ENCODE peak calls at places on chromosome 22, in nine cellular contexts. T is right cardiac atrium, L is cardiac muscle cell, F is aorta, G is pancreas, I is kidney, W is astrocyte, Z is body of pancreas, X is iPS DF 6.9. D is an unnamed sample.

GRCh38 chr22:26170795-26171194 is 1.5 kb downstream of the SEZ6L start:
- DNase-seq in T (peak; percentile 44), L (peak; percentile 85), F (no peak), G (peak; percentile 22), I (no peak), W (no peak), Z (peak; percentile 17), X (no peak), D (no peak)

GRCh38 chr22:18991138-18991432 is 55.0 kb upstream of the PRODH start:
- DNase-seq in T (no peak), L (no peak), F (no peak), G (no peak), I (no peak), W (no peak), Z (no peak), X (no peak), D (no peak)

GRCh38 chr22:25714739-25715138 is 27.2 kb upstream of the MYO18B start:
- DNase-seq in T (no peak), L (no peak), F (no peak), G (no peak), I (no peak), W (no peak), Z (no peak), X (no peak), D (no peak)

GRCh38 chr22:44031111-44031963 is 7.2 kb downstream of the PARVB start:
- DNase-seq in T (no peak), L (no peak), F (no peak), G (no peak), I (no peak), W (no peak), Z (no peak), X (no peak), D (no peak)

GRCh38 chr22:31284241-31284745 is 8.0 kb downstream of the PIK3IP1 start:
- DNase-seq in T (no peak), L (no peak), F (no peak), G (no peak), I (no peak), W (no peak), Z (no peak), X (no peak), D (no peak)

GRCh38 chr22:43126506-43127165 is 16.1 kb downstream of the BIK start:
- DNase-seq in T (no peak), L (no peak), F (no peak), G (no peak), I (peak; percentile 83), W (peak; percentile 80), Z (peak; percentile 43), X (no peak), D (no peak)

GRCh38 chr22:25564320-25564978 is at the start of gene GRK3:
- DNase-seq in T (peak; percentile 88), L (peak; percentile 77), F (peak; percentile 87), G (peak; percentile 66), I (peak; percentile 93), W (peak; percentile 16), Z (peak; percentile 70), X (peak; percentile 31), D (peak; percentile 76)

GRCh38 chr22:45649809-45650208 is 21.8 kb upstream of the ATXN10 start:
- DNase-seq in T (no peak), L (no peak), F (no peak), G (no peak), I (no peak), W (no peak), Z (no peak), X (no peak), D (no peak)

GRCh38 chr22:23072035-23072910 is 2.0 kb downstream of the GNAZ start:
- DNase-seq in T (peak; percentile 27), L (no peak), F (peak; percentile 24), G (no peak), I (peak; percentile 53), W (peak; percentile 19), Z (no peak), X (no peak), D (no peak)

GRCh38 chr22:46695346-46696224 is 42.5 kb downstream of the CERK start:
- DNase-seq in T (peak; percentile 39), L (no peak), F (peak; percentile 40), G (no peak), I (no peak), W (no peak), Z (no peak), X (no peak), D (no peak)

GRCh38 chr22:30423296-30423958 is 2.1 kb upstream of the MTFP1 start:
- DNase-seq in T (no peak), L (peak; percentile 51), F (peak; percentile 74), G (no peak), I (peak; percentile 93), W (no peak), Z (no peak), X (no peak), D (no peak)

GRCh38 chr22:33274214-33274828 is 216.1 kb upstream of the SYN3 start:
- DNase-seq in T (no peak), L (peak; percentile 20), F (no peak), G (no peak), I (no peak), W (no peak), Z (no peak), X (peak; percentile 50), D (no peak)

GRCh38 chr22:43792905-43793304 is 19.2 kb downstream of the EFCAB6 start:
- DNase-seq in T (no peak), L (no peak), F (no peak), G (no peak), I (no peak), W (no peak), Z (no peak), X (no peak), D (no peak)

GRCh38 chr22:19132693-19133400 is 1.7 kb downstream of the TSSK2 start:
- DNase-seq in T (no peak), L (no peak), F (no peak), G (no peak), I (peak; percentile 66), W (no peak), Z (no peak), X (no peak), D (no peak)

GRCh38 chr22:26712158-26712557 is 54.8 kb downstream of the MIAT start:
- DNase-seq in T (no peak), L (no peak), F (no peak), G (no peak), I (no peak), W (no peak), Z (no peak), X (no peak), D (no peak)

GRCh38 chr22:35480627-35481565 is 59.7 kb upstream of the RASD2 start:
- DNase-seq in T (no peak), L (no peak), F (no peak), G (no peak), I (no peak), W (no peak), Z (no peak), X (no peak), D (peak; percentile 41)

GRCh38 chr22:45483918-45484499 is 18.7 kb upstream of the FBLN1 start:
- DNase-seq in T (no peak), L (no peak), F (no peak), G (no peak), I (no peak), W (no peak), Z (no peak), X (no peak), D (no peak)

GRCh38 chr22:27801197-27801615 is 350 bp downstream of the MN1 start:
- DNase-seq in T (no peak), L (peak; percentile 70), F (peak; percentile 65), G (peak; percentile 31), I (no peak), W (no peak), Z (peak; percentile 39), X (no peak), D (no peak)

GRCh38 chr22:27799334-27800249 is 2.0 kb downstream of the MN1 start:
- DNase-seq in T (peak; percentile 77), L (peak; percentile 62), F (peak; percentile 62), G (no peak), I (peak; percentile 78), W (no peak), Z (peak; percentile 40), X (no peak), D (peak; percentile 16)

GRCh38 chr22:27802389-27803079 is 978 bp upstream of the MN1 start:
- DNase-seq in T (no peak), L (no peak), F (no peak), G (no peak), I (peak; percentile 8), W (no peak), Z (no peak), X (no peak), D (no peak)

GRCh38 chr22:27800250-27801131 is 1.1 kb downstream of the MN1 start:
- DNase-seq in T (peak; percentile 73), L (peak; percentile 55), F (peak; percentile 56), G (no peak), I (peak; percentile 77), W (no peak), Z (no peak), X (no peak), D (peak; percentile 19)

GRCh38 chr22:27801616-27802388 is at the start of gene MN1:
- DNase-seq in T (peak; percentile 86), L (peak; percentile 77), F (peak; percentile 64), G (peak; percentile 43), I (peak; percentile 80), W (no peak), Z (peak; percentile 37), X (no peak), D (no peak)
- H3K27ac ChIP-seq in T (peak within 1 kb of the TSS; percentile 63), L (peak within 1 kb of the TSS; percentile 73), F (peak within 1 kb of the TSS; percentile 83), G (peak within 1 kb of the TSS; percentile 7), I (peak within 1 kb of the TSS; percentile 53), W (peak within 1 kb of the TSS; percentile 76), Z (peak within 1 kb of the TSS; percentile 45), X (no peak within 1 kb of the TSS), D (peak within 1 kb of the TSS; percentile 71)

GRCh38 chr22:38925571-38926041 is 31.8 kb upstream of the APOBEC3A start:
- DNase-seq in T (no peak), L (no peak), F (no peak), G (no peak), I (no peak), W (peak; percentile 33), Z (no peak), X (no peak), D (no peak)
- H3K27ac ChIP-seq in T (no peak overlapping the region), L (no peak overlapping the region), F (no peak overlapping the region), G (no peak overlapping the region), I (no peak overlapping the region), W (no peak overlapping the region), Z (no peak overlapping the region), X (no peak overlapping the region), D (no peak overlapping the region)

DNA sequence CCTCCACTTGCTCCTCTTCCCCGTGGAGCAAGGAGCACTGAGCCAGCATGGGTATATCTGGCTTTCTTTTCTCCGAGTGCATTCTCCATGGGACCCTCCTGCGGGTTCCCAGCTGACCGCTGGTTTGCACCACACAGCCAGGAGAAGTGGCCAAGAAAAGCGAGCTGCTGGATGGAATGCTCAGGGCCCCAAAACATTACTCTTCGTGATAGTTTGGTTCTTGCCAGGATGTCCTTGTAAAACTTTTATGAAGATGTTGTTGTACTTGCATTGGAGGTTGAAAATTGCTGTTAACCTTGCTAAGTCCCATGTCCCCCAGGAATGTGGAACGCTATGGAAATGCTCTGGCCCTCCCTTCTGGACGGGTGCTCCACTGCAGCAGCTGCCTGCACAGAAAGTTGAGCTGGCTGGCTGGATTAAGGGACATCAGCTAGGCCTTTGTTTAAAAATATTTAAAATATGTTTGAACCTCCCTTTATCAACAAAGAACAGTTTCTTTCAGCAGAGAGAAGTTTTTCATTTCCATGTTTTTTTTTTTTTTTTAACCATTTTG is 68.7 kb downstream of the ZNRF3 start:
- DNase-seq in T (peak; percentile 68), L (no peak), F (no peak), G (no peak), I (no peak), W (peak; percentile 70), Z (peak; percentile 33), X (no peak), D (no peak)
- H3K27ac ChIP-seq in T (no peak overlapping the region), L (peak overlapping the region; percentile 8), F (peak overlapping the region; percentile 55), G (no peak overlapping the region), I (no peak overlapping the region), W (no peak overlapping the region), Z (no peak overlapping the region), X (no peak overlapping the region), D (peak overlapping the region; percentile 29)

GRCh38 chr22:24105018-24105360 is 76.3 kb upstream of the SUSD2 start:
- DNase-seq in T (no peak), L (no peak), F (peak; percentile 55), G (no peak), I (peak; percentile 18), W (no peak), Z (no peak), X (no peak), D (no peak)
- H3K27ac ChIP-seq in T (peak overlapping the region; percentile 73), L (no peak overlapping the region), F (peak overlapping the region; percentile 45), G (no peak overlapping the region), I (no peak overlapping the region), W (no peak overlapping the region), Z (no peak overlapping the region), X (no peak overlapping the region), D (peak overlapping the region; percentile 27)